ENCODE peak calls at places on chromosomes 1 and 21, in five cellular contexts. D is activated CD8-positive, alpha-beta T cell treated with anti-CD3 and anti-CD28 coated beads for 36 hours; H is HT-29; Y is aorta; I is Right ventricle myocardium superior. U is an unnamed sample.

GRCh38 chr1:1123581-1124507 is 8.0 kb upstream of the C1orf159 start:
- DNase-seq in I (no peak), Y (no peak), D (peak), H (no peak), U (no peak)

GRCh38 chr1:21337931-21338567 is 47.8 kb upstream of the ECE1 start:
- DNase-seq in I (peak), H (no peak), D (no peak), Y (peak), U (no peak)

GRCh38 chr1:219568728-219569127 is 44.2 kb downstream of the ZC3H11B start:
- DNase-seq in H (peak), Y (no peak), I (no peak), D (no peak), U (no peak)

GRCh38 chr1:246772686-246773085 is 48.5 kb downstream of the SCCPDH start:
- DNase-seq in Y (no peak), H (no peak), D (no peak), I (no peak), U (no peak)

GRCh38 chr21:34020934-34021553 is 52.3 kb upstream of the MRPS6 start:
- DNase-seq in H (no peak), D (no peak), I (no peak), Y (no peak), U (no peak)

GRCh38 chr1:89590341-89591080 is 42.4 kb upstream of the LRRC8C start:
- DNase-seq in I (no peak), H (no peak), Y (no peak), D (peak), U (no peak)

GRCh38 chr1:180272395-180272794 is 42.3 kb downstream of the LHX4 start:
- DNase-seq in H (no peak), D (no peak), Y (no peak), I (no peak), U (no peak)

GRCh38 chr1:162107911-162108310 is 38.4 kb downstream of the NOS1AP start:
- DNase-seq in Y (no peak), D (no peak), H (no peak), I (no peak), U (no peak)

GRCh38 chr1:75520862-75521261 is 90.1 kb downstream of the SLC44A5 start:
- DNase-seq in I (no peak), D (no peak), Y (no peak), H (no peak), U (no peak)

GRCh38 chr1:41589395-41589794 is 104.9 kb upstream of the EDN2 start:
- DNase-seq in Y (no peak), D (no peak), H (no peak), I (no peak), U (no peak)

GRCh38 chr1:224489585-224490365 is 55.2 kb upstream of the WDR26 start:
- DNase-seq in Y (no peak), D (no peak), H (no peak), I (no peak), U (no peak)

GRCh38 chr1:22044690-22045420 is 7.7 kb upstream of the CDC42 start:
- DNase-seq in I (no peak), Y (no peak), D (no peak), H (peak), U (no peak)

GRCh38 chr1:82515650-82516049 is 714.9 kb downstream of the ADGRL2 start:
- DNase-seq in D (no peak), I (no peak), Y (no peak), H (no peak), U (no peak)

U was measured in Calu3.